ENCODE peak calls at places on chromosomes 13 and 19, in four cellular contexts. R is IMR-90, N is left lung, U is neural progenitor cell. M is an unnamed sample.

GRCh38 chr13:25455146-25455545 is 83.4 kb downstream of the ATP8A2 start:
- DNase-seq in U (no peak), N (no peak), R (no peak), M (peak; percentile 12)

GRCh38 chr13:50129923-50130685 is 114.9 kb downstream of the KCNRG start:
- DNase-seq in U (peak; percentile 76), N (no peak), R (no peak), M (peak; percentile 70)

GRCh38 chr13:48888613-48889012 is 87.1 kb upstream of the FNDC3A start:
- DNase-seq in R (no peak), N (no peak), U (no peak), M (no peak)

GRCh38 chr13:20132052-20132634 is 28.7 kb downstream of the GJA3 start:
- DNase-seq in N (no peak), U (no peak), R (no peak), M (no peak)

GRCh38 chr19:18397242-18398202 is at the start of gene LRRC25:
- DNase-seq in N (peak; percentile 84), R (no peak), U (peak; percentile 91), M (no peak)

GRCh38 chr13:53137777-53138176 is 109.2 kb downstream of the OLFM4 start:
- DNase-seq in R (peak; percentile 86), N (no peak), U (no peak), M (no peak)

GRCh38 chr13:79837741-79838450 is 356.9 kb downstream of the NDFIP2 start:
- DNase-seq in R (peak; percentile 75), N (no peak), U (no peak), M (no peak)

GRCh38 chr13:39930544-39931444 is 275.3 kb downstream of the COG6 start:
- DNase-seq in U (no peak), N (no peak), R (no peak), M (no peak)

GRCh38 chr19:55333870-55334269 is 5.8 kb upstream of the KMT5C start:
- DNase-seq in U (no peak), R (no peak), N (no peak), M (no peak)

GRCh38 chr19:1136201-1136600 is 32.4 kb downstream of the GPX4 start:
- DNase-seq in U (no peak), N (no peak), R (no peak), M (no peak)

GRCh38 chr19:45079063-45079910 is at the start of gene GEMIN7:
- DNase-seq in R (peak; percentile 59), U (peak; percentile 94), N (peak; percentile 67), M (peak; percentile 84)

GRCh38 chr19:18520848-18521691 is 800 bp downstream of the ELL start:
- DNase-seq in U (peak; percentile 58), N (peak; percentile 51), R (no peak), M (peak; percentile 40)

GRCh38 chr19:34375598-34375997 is 10.6 kb downstream of the GPI start:
- DNase-seq in U (no peak), N (no peak), R (peak; percentile 6), M (no peak)

GRCh38 chr13:42215578-42216421 is 56.2 kb upstream of the AKAP11 start:
- DNase-seq in R (peak; percentile 60), U (peak; percentile 58), N (no peak), M (peak; percentile 33)

GRCh38 chr13:32840840-32841713 is 175.1 kb upstream of the KL start:
- DNase-seq in R (no peak), N (no peak), U (no peak), M (no peak)

GRCh38 chr13:41905600-41906254 is 55.2 kb downstream of the VWA8 start:
- DNase-seq in N (no peak), U (peak; percentile 35), R (peak; percentile 48), M (no peak)

GRCh38 chr13:99370476-99371272 is 63.5 kb upstream of the GPR183 start:
- DNase-seq in N (no peak), U (no peak), R (no peak), M (no peak)

GRCh38 chr13:29817604-29818378 is 32.6 kb downstream of the UBL3 start:
- DNase-seq in N (no peak), U (no peak), R (peak; percentile 23), M (no peak)

GRCh38 chr13:99993660-99994455 is 12.3 kb downstream of the ZIC2 start:
- DNase-seq in R (no peak), N (no peak), U (peak; percentile 17), M (peak; percentile 51)

GRCh38 chr13:86918682-86919081 is 752.5 kb upstream of the SLITRK5 start:
- DNase-seq in N (no peak), U (no peak), R (no peak), M (no peak)

GRCh38 chr19:43847246-43847645 is 20.1 kb downstream of the ZNF283 start:
- DNase-seq in U (no peak), N (no peak), R (no peak), M (no peak)

GRCh38 chr19:2477141-2477710 is 1.3 kb downstream of the GADD45B start:
- DNase-seq in U (peak; percentile 44), N (peak; percentile 57), R (peak; percentile 34), M (peak; percentile 31)

GRCh38 chr19:2475702-2476450 is at the start of gene GADD45B:
- DNase-seq in R (peak; percentile 97), U (peak; percentile 98), N (peak; percentile 98), M (peak; percentile 95)

GRCh38 chr19:2476451-2477140 is 669 bp downstream of the GADD45B start:
- DNase-seq in U (peak; percentile 73), N (peak; percentile 67), R (peak; percentile 74), M (peak; percentile 88)

GRCh38 chr19:2475018-2475701 is 767 bp upstream of the GADD45B start:
- DNase-seq in U (peak; percentile 65), R (peak; percentile 48), N (peak; percentile 67), M (peak; percentile 63)

DNA sequence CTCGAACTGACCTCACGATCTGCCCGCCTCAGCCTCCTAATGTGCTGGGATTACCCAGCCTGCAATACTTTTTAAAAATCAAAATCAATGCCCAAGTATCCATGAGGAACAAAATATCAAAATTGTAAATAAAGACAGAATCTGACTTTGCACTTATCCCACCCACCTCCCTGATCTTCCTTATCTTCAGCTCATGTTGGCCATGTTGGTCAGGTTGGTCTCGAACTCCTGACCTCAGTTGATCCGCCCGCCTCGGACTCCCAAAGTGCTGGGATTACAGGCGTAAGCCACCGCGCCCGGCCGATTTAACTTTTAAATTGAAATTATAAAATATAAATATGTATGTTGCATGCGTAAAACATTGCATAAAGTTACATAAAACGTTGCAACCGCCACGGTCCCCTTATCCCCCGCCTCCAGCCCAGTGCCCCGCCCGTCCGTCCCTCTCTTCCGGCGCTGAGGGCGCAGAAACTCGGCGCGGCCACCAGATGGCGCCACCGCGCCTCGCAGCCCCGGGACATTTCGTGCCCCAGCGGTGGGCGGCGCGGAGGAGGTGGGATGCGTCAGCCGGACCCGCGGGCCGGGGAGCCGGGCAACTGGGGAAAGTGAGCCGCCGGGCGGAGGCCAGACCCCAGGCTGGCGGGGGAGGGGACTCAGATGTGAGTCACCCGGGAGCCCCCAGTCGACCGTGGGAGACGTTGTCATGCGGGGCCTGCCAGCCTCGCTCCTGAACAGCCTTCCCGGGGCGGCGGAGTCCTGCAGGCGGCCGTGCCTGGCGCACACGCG is 1.5 kb upstream of the GADD45B start:
- DNase-seq in N (peak; percentile 86), R (peak; percentile 87), U (peak; percentile 95), M (peak; percentile 88)
- H3K4me3 ChIP-seq in N (peak overlapping the region; percentile 97), R (peak overlapping the region; percentile 41), U (peak overlapping the region; percentile 55), M (peak overlapping the region; percentile 99)

GRCh38 chr19:46423194-46423593 is 5.5 kb downstream of the PNMA8C start:
- DNase-seq in N (no peak), U (no peak), R (no peak), M (no peak)
- H3K9me3 ChIP-seq in N (no peaks in the 10 kb centered on the region), U (no peaks in the 10 kb centered on the region), R (no peaks in the 10 kb centered on the region), M (no peaks in the 10 kb centered on the region)

GRCh38 chr13:111925146-111925875 is 141.6 kb upstream of the SOX1 start:
- DNase-seq in N (peak; percentile 8), R (no peak), U (no peak), M (no peak)
- H3K27me3 ChIP-seq in N (peaks cover 53% of the 10 kb centered on the region), R (no peaks in the 10 kb centered on the region), U (no peaks in the 10 kb centered on the region), M (no peaks in the 10 kb centered on the region)

GRCh38 chr19:54204767-54205468 is 4.3 kb downstream of the RPS9 start:
- DNase-seq in U (no peak), R (no peak), N (no peak), M (no peak)

GRCh38 chr19:54206831-54207177 is 6.1 kb downstream of the RPS9 start:
- DNase-seq in N (no peak), R (no peak), U (no peak), M (no peak)

GRCh38 chr19:54207908-54208783 is 7.5 kb downstream of the RPS9 start:
- DNase-seq in N (peak; percentile 92), U (no peak), R (peak; percentile 78), M (no peak)

GRCh38 chr19:54208784-54209057 is 8.1 kb downstream of the RPS9 start:
- DNase-seq in N (no peak), R (no peak), U (no peak), M (no peak)

DNA sequence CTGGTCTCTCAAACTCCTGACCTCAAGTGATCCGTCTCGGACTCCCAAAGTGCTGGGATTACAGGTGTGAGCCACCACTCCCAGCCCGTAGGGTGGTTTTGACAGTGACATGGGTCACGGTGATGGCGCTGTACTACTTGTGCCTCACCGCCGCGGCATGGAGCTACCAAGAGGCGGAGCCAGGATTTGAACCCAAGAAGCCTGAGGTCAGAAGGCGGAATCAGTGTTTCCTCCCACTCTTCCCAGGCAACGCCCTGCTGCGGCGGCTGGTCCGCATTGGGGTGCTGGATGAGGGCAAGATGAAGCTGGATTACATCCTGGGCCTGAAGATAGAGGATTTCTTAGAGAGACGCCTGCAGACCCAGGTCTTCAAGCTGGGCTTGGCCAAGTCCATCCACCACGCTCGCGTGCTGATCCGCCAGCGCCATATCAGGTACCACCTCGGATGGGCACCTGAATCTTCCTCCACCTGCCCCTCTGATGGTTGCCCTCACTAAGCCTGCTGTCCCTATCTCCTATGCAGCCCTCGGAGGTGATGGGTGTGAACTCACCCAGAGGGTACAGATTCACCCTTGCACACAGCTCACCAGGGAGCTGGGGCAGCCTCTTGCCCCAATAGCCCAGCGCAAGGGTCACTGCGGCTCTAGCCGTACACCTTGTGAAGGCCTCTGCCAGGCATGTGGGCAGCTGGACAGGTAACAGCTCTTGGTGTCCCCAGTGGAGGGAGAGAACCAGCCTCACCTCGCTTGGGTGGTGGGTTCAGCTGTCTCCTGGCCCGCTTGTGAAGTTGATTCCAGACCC is 5.6 kb downstream of the RPS9 start:
- DNase-seq in U (no peak), R (no peak), N (peak; percentile 60), M (no peak)
- H3K4me3 ChIP-seq in U (no peak overlapping the region), R (no peak overlapping the region), N (no peak overlapping the region), M (no peak overlapping the region)